ENCODE peak calls at places on chromosome 15, in six cellular contexts. One of them, this sample, is unnamed.
A peak's percentile ranks its signal among the peaks of the same experiment; 100 is the strongest.

GRCh38 chr15:81666828-81667227 is 292.8 kb upstream of the TMC3 start:
- DNase-seq in brain microvascular endothelial cell: no peak
- DNase-seq in PC-3: no peak
- DNase-seq in COLO829: no peak
- DNase-seq in T-helper 9 cell: no peak
- DNase-seq in ACHN: no peak
- DNase-seq in this sample: no peak

GRCh38 chr15:74798388-74799254 is 14.0 kb upstream of the LMAN1L start:
- DNase-seq in brain microvascular endothelial cell: no peak
- DNase-seq in PC-3: no peak
- DNase-seq in COLO829: no peak
- DNase-seq in T-helper 9 cell: no peak
- DNase-seq in ACHN: no peak
- DNase-seq in this sample: no peak

GRCh38 chr15:91471410-91471993 is 371.4 kb downstream of the SV2B start:
- DNase-seq in brain microvascular endothelial cell: no peak
- DNase-seq in PC-3: no peak
- DNase-seq in COLO829: no peak
- DNase-seq in T-helper 9 cell: no peak
- DNase-seq in ACHN: no peak
- DNase-seq in this sample: peak; percentile 15

GRCh38 chr15:74631087-74631385 is 15.4 kb downstream of the CLK3 start:
- DNase-seq in brain microvascular endothelial cell: no peak
- DNase-seq in PC-3: no peak
- DNase-seq in COLO829: no peak
- DNase-seq in T-helper 9 cell: no peak
- DNase-seq in ACHN: no peak
- DNase-seq in this sample: no peak

GRCh38 chr15:62099171-62099601 is 32.4 kb downstream of the C2CD4A start:
- DNase-seq in brain microvascular endothelial cell: peak; percentile 31
- DNase-seq in PC-3: peak; percentile 74
- DNase-seq in COLO829: no peak
- DNase-seq in T-helper 9 cell: no peak
- DNase-seq in ACHN: no peak
- DNase-seq in this sample: no peak

GRCh38 chr15:99421172-99421656 is 144.6 kb upstream of the MEF2A start:
- DNase-seq in brain microvascular endothelial cell: no peak
- DNase-seq in PC-3: no peak
- DNase-seq in COLO829: no peak
- DNase-seq in T-helper 9 cell: no peak
- DNase-seq in ACHN: no peak
- DNase-seq in this sample: no peak

GRCh38 chr15:45660231-45660979 is 25.6 kb downstream of the SQOR start:
- DNase-seq in brain microvascular endothelial cell: no peak
- DNase-seq in PC-3: no peak
- DNase-seq in COLO829: peak; percentile 81
- DNase-seq in T-helper 9 cell: no peak
- DNase-seq in ACHN: no peak
- DNase-seq in this sample: no peak

GRCh38 chr15:40217166-40217785 is 21.6 kb upstream of the PAK6 start:
- DNase-seq in brain microvascular endothelial cell: peak; percentile 64
- DNase-seq in PC-3: peak; percentile 92
- DNase-seq in COLO829: peak; percentile 36
- DNase-seq in T-helper 9 cell: no peak
- DNase-seq in ACHN: peak; percentile 75
- DNase-seq in this sample: peak; percentile 32

GRCh38 chr15:83845230-83845629 is 191.3 kb downstream of the ADAMTSL3 start:
- DNase-seq in brain microvascular endothelial cell: peak; percentile 71
- DNase-seq in PC-3: no peak
- DNase-seq in COLO829: no peak
- DNase-seq in T-helper 9 cell: no peak
- DNase-seq in ACHN: no peak
- DNase-seq in this sample: no peak

GRCh38 chr15:74302821-74303359 is 64.6 kb downstream of the CYP11A1 start:
- DNase-seq in brain microvascular endothelial cell: no peak
- DNase-seq in PC-3: peak; percentile 53
- DNase-seq in COLO829: peak; percentile 24
- DNase-seq in T-helper 9 cell: peak; percentile 4
- DNase-seq in ACHN: peak; percentile 38
- DNase-seq in this sample: peak; percentile 59

GRCh38 chr15:64046347-64047153 is at the start of gene DAPK2:
- DNase-seq in brain microvascular endothelial cell: peak; percentile 26
- DNase-seq in PC-3: peak; percentile 65
- DNase-seq in COLO829: peak; percentile 30
- DNase-seq in T-helper 9 cell: peak; percentile 60
- DNase-seq in ACHN: peak; percentile 67
- DNase-seq in this sample: peak; percentile 74

GRCh38 chr15:37096878-37097568 is 3.3 kb downstream of the MEIS2 start:
- DNase-seq in brain microvascular endothelial cell: no peak
- DNase-seq in PC-3: no peak
- DNase-seq in COLO829: no peak
- DNase-seq in T-helper 9 cell: no peak
- DNase-seq in ACHN: no peak
- DNase-seq in this sample: no peak

GRCh38 chr15:70870066-70870465 is 16.1 kb upstream of the LARP6 start:
- DNase-seq in brain microvascular endothelial cell: peak; percentile 48
- DNase-seq in PC-3: peak; percentile 54
- DNase-seq in COLO829: no peak
- DNase-seq in T-helper 9 cell: no peak
- DNase-seq in ACHN: no peak
- DNase-seq in this sample: no peak

GRCh38 chr15:62816342-62817059 is 226.0 kb upstream of the TPM1 start:
- DNase-seq in brain microvascular endothelial cell: peak; percentile 13
- DNase-seq in PC-3: no peak
- DNase-seq in COLO829: no peak
- DNase-seq in T-helper 9 cell: no peak
- DNase-seq in ACHN: no peak
- DNase-seq in this sample: no peak

This sample was measured in activated naive CD8-positive, alpha-beta T cell treated with anti-CD3 and anti-CD28 coated beads, Interleukin-2, amount 50 U/mL, for 24 hours.